ENCODE peak calls at places on chromosomes 11 and 22, in nine cellular contexts. B is RCC 7860; M is HS-5; Q is heart right ventricle; Y is activated gamma-delta T cell treated with Interleukin-2 at 50 U/mL for 16 hours; Z is Daoy; D is naive thymus-derived CD8-positive, alpha-beta T cell; C is NCI-H1694 treated with DMSO at 0.1 percent for 48 hours; H is HCEC 1CT. N is an unnamed sample.

GRCh38 chr11:77525455-77526091 is 51.7 kb upstream of the PAK1 start:
- DNase-seq in B (no peak), M (no peak), Q (no peak), Y (no peak), Z (no peak), D (no peak), C (no peak), H (no peak), N (no peak)

GRCh38 chr11:123062892-123063395 is 1.0 kb upstream of the HSPA8 start:
- DNase-seq in B (no peak), M (no peak), Q (no peak), Y (no peak), Z (no peak), D (no peak), C (no peak), H (peak), N (no peak)

GRCh38 chr11:69055598-69056516 is 7.1 kb downstream of the TPCN2 start:
- DNase-seq in B (no peak), M (no peak), Q (no peak), Y (no peak), Z (peak), D (no peak), C (no peak), H (no peak), N (no peak)

GRCh38 chr11:42093541-42093940 is 634.1 kb upstream of the LRRC4C start:
- DNase-seq in B (no peak), M (no peak), Q (no peak), Y (no peak), Z (no peak), D (no peak), C (no peak), H (no peak), N (no peak)

GRCh38 chr11:46264976-46265375 is 12.5 kb upstream of the CREB3L1 start:
- DNase-seq in B (no peak), M (no peak), Q (no peak), Y (no peak), Z (no peak), D (no peak), C (no peak), H (no peak), N (no peak)

GRCh38 chr11:113865873-113866272 is 9.5 kb downstream of the USP28 start:
- DNase-seq in B (no peak), M (no peak), Q (no peak), Y (no peak), Z (no peak), D (no peak), C (no peak), H (no peak), N (no peak)

GRCh38 chr11:1966531-1966930 is 19.4 kb downstream of the MRPL23 start:
- DNase-seq in B (no peak), M (no peak), Q (peak), Y (no peak), Z (no peak), D (no peak), C (no peak), H (no peak), N (no peak)

GRCh38 chr11:9573775-9574555 is 495 bp downstream of the WEE1 start:
- DNase-seq in B (no peak), M (no peak), Q (peak), Y (no peak), Z (peak), D (peak), C (no peak), H (no peak), N (no peak)

GRCh38 chr11:61907871-61908729 is 9.3 kb downstream of the RAB3IL1 start:
- DNase-seq in B (no peak), M (no peak), Q (no peak), Y (no peak), Z (no peak), D (no peak), C (no peak), H (no peak), N (no peak)

GRCh38 chr11:86204356-86204755 is 40.2 kb upstream of the EED start:
- DNase-seq in B (no peak), M (no peak), Q (no peak), Y (no peak), Z (no peak), D (no peak), C (no peak), H (no peak), N (no peak)

GRCh38 chr11:130612291-130612802 is 163.9 kb downstream of the ADAMTS15 start:
- DNase-seq in B (peak), M (no peak), Q (no peak), Y (no peak), Z (no peak), D (no peak), C (no peak), H (no peak), N (no peak)

GRCh38 chr22:41038732-41039131 is 53.7 kb upstream of the EP300 start:
- DNase-seq in B (no peak), M (no peak), Q (no peak), Y (no peak), Z (no peak), D (no peak), C (no peak), H (no peak), N (no peak)

GRCh38 chr11:61460474-61460881 is 30.6 kb downstream of the SDHAF2 start:
- DNase-seq in B (no peak), M (no peak), Q (peak), Y (no peak), Z (no peak), D (no peak), C (no peak), H (no peak), N (no peak)

GRCh38 chr11:114026355-114026754 is 33.2 kb upstream of the ZBTB16 start:
- DNase-seq in B (no peak), M (no peak), Q (no peak), Y (peak), Z (peak), D (peak), C (no peak), H (peak), N (no peak)

GRCh38 chr11:1639102-1639620 is 9.6 kb downstream of the KRTAP5-5 start:
- DNase-seq in B (no peak), M (no peak), Q (peak), Y (no peak), Z (no peak), D (no peak), C (peak), H (no peak), N (no peak)

GRCh38 chr22:47123006-47123826 is 360.8 kb downstream of the TBC1D22A start:
- DNase-seq in B (no peak), M (no peak), Q (no peak), Y (no peak), Z (no peak), D (no peak), C (no peak), H (no peak), N (no peak)

GRCh38 chr11:102836290-102836875 is 7.0 kb downstream of the MMP3 start:
- DNase-seq in B (no peak), M (no peak), Q (no peak), Y (no peak), Z (no peak), D (no peak), C (no peak), H (peak), N (no peak)

GRCh38 chr11:35389897-35390462 is 29.4 kb downstream of the SLC1A2 start:
- DNase-seq in B (no peak), M (no peak), Q (no peak), Y (no peak), Z (no peak), D (no peak), C (no peak), H (no peak), N (no peak)

GRCh38 chr22:36745301-36745995 is 30.5 kb downstream of the IFT27 start:
- DNase-seq in B (no peak), M (no peak), Q (no peak), Y (no peak), Z (no peak), D (no peak), C (no peak), H (no peak), N (no peak)

GRCh38 chr11:33716236-33716635 is 15.6 kb upstream of the C11orf91 start:
- DNase-seq in B (peak), M (no peak), Q (no peak), Y (no peak), Z (no peak), D (no peak), C (peak), H (peak), N (no peak)

GRCh38 chr22:36872866-36873498 is 12.2 kb downstream of the NCF4 start:
- DNase-seq in B (no peak), M (no peak), Q (no peak), Y (no peak), Z (no peak), D (no peak), C (no peak), H (no peak), N (no peak)

GRCh38 chr11:47950396-47950795 is 30.0 kb upstream of the PTPRJ start:
- DNase-seq in B (no peak), M (no peak), Q (no peak), Y (peak), Z (peak), D (peak), C (no peak), H (no peak), N (no peak)

GRCh38 chr22:31609716-31610115 is 52.3 kb downstream of the PISD start:
- DNase-seq in B (no peak), M (no peak), Q (no peak), Y (no peak), Z (no peak), D (no peak), C (no peak), H (no peak), N (no peak)

GRCh38 chr11:109728056-109728455 is 306.1 kb downstream of the C11orf87 start:
- DNase-seq in B (no peak), M (no peak), Q (no peak), Y (no peak), Z (no peak), D (no peak), C (no peak), H (peak), N (no peak)

GRCh38 chr11:126415669-126416420 is 60.4 kb downstream of the ST3GAL4 start:
- DNase-seq in B (no peak), M (no peak), Q (peak), Y (no peak), Z (no peak), D (no peak), C (no peak), H (no peak), N (no peak)

GRCh38 chr22:31093090-31093850 is 12.2 kb downstream of the SMTN start:
- DNase-seq in B (no peak), M (no peak), Q (peak), Y (no peak), Z (no peak), D (no peak), C (no peak), H (no peak), N (no peak)

GRCh38 chr11:27095050-27095449 is 54.4 kb downstream of the BBOX1 start:
- DNase-seq in B (no peak), M (no peak), Q (no peak), Y (no peak), Z (no peak), D (no peak), C (no peak), H (no peak), N (no peak)

GRCh38 chr11:125072210-125072960 is 9.3 kb downstream of the SLC37A2 start:
- DNase-seq in B (no peak), M (no peak), Q (no peak), Y (no peak), Z (no peak), D (no peak), C (no peak), H (no peak), N (no peak)

GRCh38 chr22:30863161-30863833 is 105.3 kb downstream of the MORC2 start:
- DNase-seq in B (no peak), M (no peak), Q (no peak), Y (no peak), Z (no peak), D (no peak), C (no peak), H (no peak), N (no peak)

GRCh38 chr11:93236741-93237675 is 39.2 kb upstream of the SLC36A4 start:
- DNase-seq in B (no peak), M (no peak), Q (no peak), Y (no peak), Z (peak), D (no peak), C (no peak), H (peak), N (no peak)

GRCh38 chr11:83827940-83828554 is 541.9 kb upstream of the CCDC90B start:
- DNase-seq in B (no peak), M (peak), Q (no peak), Y (no peak), Z (peak), D (no peak), C (peak), H (peak), N (peak)

GRCh38 chr11:60932605-60933346 is 8.5 kb downstream of the TMEM132A start:
- DNase-seq in B (no peak), M (no peak), Q (no peak), Y (no peak), Z (no peak), D (no peak), C (no peak), H (no peak), N (no peak)

GRCh38 chr11:2799881-2800654 is 85.5 kb downstream of the CDKN1C start:
- DNase-seq in B (no peak), M (no peak), Q (peak), Y (no peak), Z (no peak), D (no peak), C (no peak), H (no peak), N (no peak)

GRCh38 chr11:33435201-33435600 is 178.0 kb downstream of the HIPK3 start:
- DNase-seq in B (no peak), M (no peak), Q (no peak), Y (no peak), Z (no peak), D (no peak), C (no peak), H (no peak), N (no peak)

GRCh38 chr11:6682591-6682935 is 577 bp downstream of the MRPL17 start:
- DNase-seq in B (no peak), M (no peak), Q (no peak), Y (no peak), Z (peak), D (no peak), C (no peak), H (no peak), N (no peak)

GRCh38 chr22:30605449-30606110 is 1.4 kb upstream of the TCN2 start:
- DNase-seq in B (peak), M (no peak), Q (peak), Y (peak), Z (peak), D (peak), C (no peak), H (peak), N (no peak)

GRCh38 chr11:72561856-72562255 is 112.4 kb downstream of the PDE2A start:
- DNase-seq in B (no peak), M (no peak), Q (no peak), Y (no peak), Z (no peak), D (no peak), C (no peak), H (no peak), N (no peak)

GRCh38 chr11:77346906-77347603 is 45.6 kb upstream of the GDPD4 start:
- DNase-seq in B (peak), M (peak), Q (no peak), Y (no peak), Z (peak), D (no peak), C (no peak), H (peak), N (no peak)

GRCh38 chr11:75142714-75143419 is 8.0 kb upstream of the SLCO2B1 start:
- DNase-seq in B (peak), M (peak), Q (peak), Y (peak), Z (peak), D (peak), C (no peak), H (peak), N (no peak)

N was measured in NCI-H1048.